ENCODE peak calls at places on chromosomes 13 and 19, in seven cellular contexts. D is HAP-1, C is SJCRH30, A is testis, P is right lobe of liver, M is lung, I is fibroblast of lung. N is an unnamed sample.
A peak's percentile ranks its signal among the peaks of the same experiment; 100 is the strongest.

GRCh38 chr19:1252221-1252817 is 3.9 kb downstream of the MIDN start:
- DNase-seq in D (no peak), C (peak; percentile 55), A (peak; percentile 83), P (peak; percentile 85), M (peak; percentile 92), I (peak; percentile 96), N (peak; percentile 96)

GRCh38 chr19:4139614-4140236 is 13.7 kb upstream of the CREB3L3 start:
- DNase-seq in D (peak; percentile 92), C (peak; percentile 82), A (peak; percentile 85), P (peak; percentile 84), M (peak; percentile 86), I (peak; percentile 13), N (peak; percentile 83)

GRCh38 chr13:31797154-31797775 is 57.9 kb downstream of the RXFP2 start:
- DNase-seq in D (no peak), C (peak; percentile 45), A (no peak), P (no peak), M (no peak), I (peak; percentile 33), N (no peak)

GRCh38 chr13:31014461-31014860 is 82.0 kb downstream of the TEX26 start:
- DNase-seq in D (no peak), C (no peak), A (no peak), P (no peak), M (no peak), I (no peak), N (no peak)

GRCh38 chr19:11254662-11255061 is 7.7 kb downstream of the DOCK6 start:
- DNase-seq in D (no peak), C (no peak), A (no peak), P (no peak), M (no peak), I (no peak), N (no peak)

GRCh38 chr13:37870895-37871550 is 1.5 kb upstream of the TRPC4 start:
- DNase-seq in D (no peak), C (no peak), A (no peak), P (no peak), M (no peak), I (peak; percentile 81), N (no peak)

GRCh38 chr13:51261610-51262249 is 39.5 kb downstream of the FAM124A start:
- DNase-seq in D (no peak), C (no peak), A (no peak), P (no peak), M (no peak), I (no peak), N (no peak)

GRCh38 chr13:34750078-34750703 is 191.9 kb upstream of the NBEA start:
- DNase-seq in D (peak; percentile 38), C (no peak), A (peak; percentile 58), P (no peak), M (no peak), I (peak; percentile 24), N (peak; percentile 21)

GRCh38 chr13:99362362-99362761 is 55.2 kb upstream of the GPR183 start:
- DNase-seq in D (no peak), C (no peak), A (no peak), P (no peak), M (no peak), I (no peak), N (no peak)

GRCh38 chr13:99359493-99359892 is 52.3 kb upstream of the GPR183 start:
- DNase-seq in D (no peak), C (no peak), A (no peak), P (no peak), M (peak; percentile 25), I (no peak), N (no peak)

GRCh38 chr13:99360696-99361095 is 53.5 kb upstream of the GPR183 start:
- DNase-seq in D (no peak), C (no peak), A (no peak), P (no peak), M (peak; percentile 7), I (no peak), N (no peak)

GRCh38 chr13:99363391-99363790 is 56.2 kb upstream of the GPR183 start:
- DNase-seq in D (no peak), C (no peak), A (no peak), P (no peak), M (no peak), I (no peak), N (no peak)

DNA sequence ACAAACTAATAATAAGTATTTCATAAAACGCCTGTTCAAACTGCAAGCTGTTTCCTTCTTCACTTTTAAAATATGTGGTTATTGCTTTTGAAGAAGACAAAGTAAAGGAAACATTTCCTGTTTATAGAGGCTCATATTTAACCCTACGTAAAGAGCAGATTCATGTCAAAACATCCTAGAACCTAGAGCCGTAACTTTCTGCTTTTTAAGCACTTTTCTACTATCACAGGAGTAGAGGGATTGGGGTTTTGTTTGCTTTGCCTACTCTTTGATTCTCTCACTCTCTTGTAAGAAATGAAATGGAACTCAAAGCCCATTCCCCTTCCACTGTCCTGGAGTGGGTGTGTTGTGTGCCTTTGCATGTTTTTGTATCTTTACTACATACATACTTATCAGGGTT is 54.0 kb upstream of the GPR183 start:
- DNase-seq in D (no peak), C (no peak), A (no peak), P (no peak), M (no peak), I (no peak), N (no peak)
- H3K4me1 ChIP-seq in D (peaks cover 3% of the 10 kb centered on the region), C (no peaks in the 10 kb centered on the region), A (peaks cover 16% of the 10 kb centered on the region), P (no peaks in the 10 kb centered on the region), M (peaks cover 4% of the 10 kb centered on the region), I (peaks cover 5% of the 10 kb centered on the region), N (peaks cover 17% of the 10 kb centered on the region)

GRCh38 chr19:55676384-55676783 is 1.4 kb downstream of the EPN1 start:
- DNase-seq in D (no peak), C (no peak), A (peak; percentile 88), P (peak; percentile 76), M (no peak), I (peak; percentile 10), N (no peak)
- H3K4me3 ChIP-seq in D (peak overlapping the region; percentile 71), C (no peak overlapping the region), A (no peak overlapping the region), P (peak overlapping the region; percentile 64), M (no peak overlapping the region), I (peak overlapping the region; percentile 73), N (peak overlapping the region; percentile 99)

DNA sequence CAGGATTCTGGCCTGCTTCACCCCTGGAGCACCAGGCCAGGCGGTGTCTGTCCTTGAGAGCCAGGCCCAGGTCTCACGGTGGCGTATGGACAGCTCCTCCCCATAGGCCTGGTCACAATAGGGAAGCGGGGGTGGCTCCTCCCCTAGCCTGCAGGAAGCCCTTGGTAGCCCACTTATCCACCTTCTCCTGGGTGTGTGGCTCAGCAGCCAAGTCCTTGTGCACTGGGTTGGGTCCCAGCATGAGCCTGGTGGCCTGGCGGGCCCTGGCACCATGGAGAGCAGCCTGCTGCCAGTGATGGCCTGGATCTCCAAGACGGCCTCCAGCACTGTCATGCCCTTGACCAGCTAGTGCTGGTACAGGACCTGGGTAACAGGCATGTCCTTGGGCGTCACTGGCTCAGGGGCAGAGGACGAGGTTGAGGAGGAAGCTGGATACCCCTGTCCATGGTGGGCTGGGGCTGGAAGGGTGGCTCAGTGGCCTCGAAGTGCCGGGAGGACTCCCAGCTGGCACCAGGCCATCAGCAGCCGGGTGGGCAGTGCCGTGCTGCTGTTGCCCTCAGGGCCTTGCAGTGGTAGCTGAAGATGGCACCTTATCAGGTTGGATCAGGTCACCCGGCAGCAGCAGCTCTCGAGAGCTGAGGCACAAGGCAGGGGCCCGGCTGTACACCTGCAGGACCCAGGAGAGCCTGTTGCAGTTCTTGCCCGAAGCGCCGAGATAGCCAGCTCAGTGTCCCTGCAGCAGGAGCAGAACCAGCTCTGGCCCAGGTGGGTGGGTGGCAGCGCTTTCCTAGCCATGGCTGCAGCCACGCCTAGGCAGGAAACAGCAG is 8.1 kb downstream of the ACP4 start:
- DNase-seq in D (no peak), C (no peak), A (no peak), P (no peak), M (no peak), I (no peak), N (no peak)
- H3K4me1 ChIP-seq in D (peaks cover 17% of the 10 kb centered on the region), C (no peaks in the 10 kb centered on the region), A (peaks cover 9% of the 10 kb centered on the region), P (peaks cover 7% of the 10 kb centered on the region), M (no peaks in the 10 kb centered on the region), I (peaks cover 5% of the 10 kb centered on the region), N (peaks cover 5% of the 10 kb centered on the region)

GRCh38 chr19:58570770-58571574 is 2.2 kb downstream of the MZF1 start:
- DNase-seq in D (peak; percentile 8), C (no peak), A (no peak), P (peak; percentile 48), M (no peak), I (no peak), N (no peak)

GRCh38 chr19:58569943-58570670 is 3.0 kb downstream of the MZF1 start:
- DNase-seq in D (peak; percentile 9), C (no peak), A (no peak), P (peak; percentile 40), M (no peak), I (no peak), N (peak; percentile 18)

GRCh38 chr19:58568731-58569130 is 4.4 kb downstream of the MZF1 start:
- DNase-seq in D (peak; percentile 4), C (no peak), A (no peak), P (peak; percentile 30), M (no peak), I (no peak), N (peak; percentile 8)

GRCh38 chr19:58571575-58571947 is 1.6 kb downstream of the MZF1 start:
- DNase-seq in D (peak; percentile 4), C (no peak), A (no peak), P (peak; percentile 31), M (no peak), I (no peak), N (peak; percentile 21)

DNA sequence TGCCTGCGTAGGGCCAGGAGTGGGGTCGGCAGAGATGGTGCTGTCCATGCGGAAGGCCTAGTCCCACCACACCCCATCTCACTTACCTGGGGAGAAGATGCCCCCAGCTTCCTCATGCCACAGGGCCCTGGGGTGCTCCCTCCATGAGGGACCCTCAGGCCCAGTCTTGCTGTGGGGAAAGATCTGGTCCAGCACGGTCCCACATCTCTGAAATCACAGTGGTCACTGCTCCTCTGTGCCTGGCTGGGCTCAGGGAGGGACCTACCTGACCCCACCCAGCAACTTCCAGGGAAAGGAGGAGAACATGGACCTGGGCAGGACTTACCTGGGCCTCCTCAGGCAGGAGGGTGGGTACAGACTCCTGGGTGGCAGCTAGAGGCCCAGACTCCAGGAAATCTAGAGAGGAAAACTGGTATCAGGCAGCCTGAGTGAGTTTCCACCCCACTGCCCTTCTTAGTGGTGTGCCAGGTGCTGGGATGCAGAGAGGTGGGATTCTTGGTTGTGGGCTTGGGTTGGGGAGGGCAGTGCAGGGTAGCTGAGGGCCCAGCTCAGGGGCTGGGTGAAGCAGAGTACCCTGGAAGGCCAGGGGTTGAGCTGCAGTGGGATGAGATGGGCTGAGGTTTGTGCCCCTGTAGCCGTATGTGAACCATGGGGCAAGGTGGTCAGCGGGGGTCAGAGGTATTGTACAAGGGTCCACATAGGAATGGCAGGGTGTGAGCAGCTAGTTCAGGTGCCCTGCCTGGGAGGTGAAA is 3.8 kb downstream of the MZF1 start:
- DNase-seq in D (peak; percentile 7), C (no peak), A (no peak), P (peak; percentile 42), M (no peak), I (no peak), N (peak; percentile 15)
- H3K4me3 ChIP-seq in D (no peak overlapping the region), C (no peak overlapping the region), A (no peak overlapping the region), P (no peak overlapping the region), M (no peak overlapping the region), I (no peak overlapping the region), N (no peak overlapping the region)

N was measured in adrenal gland.